ENCODE peak calls at places on chromosomes 6 and 20, in six cellular contexts. P is mesothelial cell of epicardium, U is H1, E is MCF 10A, H is Calu3, A is GM23338. V is an unnamed sample.

GRCh38 chr6:39543117-39543516 is 182.1 kb downstream of the KIF6 start:
- DNase-seq in P (no peak), U (no peak), E (no peak), H (no peak), A (no peak), V (no peak)

GRCh38 chr6:40999498-41000070 is 39.4 kb downstream of the UNC5CL start:
- DNase-seq in P (no peak), U (peak; percentile 53), E (peak; percentile 50), H (peak; percentile 62), A (peak; percentile 84), V (no peak)

GRCh38 chr6:154433477-154434241 is 76.8 kb downstream of the CNKSR3 start:
- DNase-seq in P (no peak), U (no peak), E (no peak), H (no peak), A (peak; percentile 36), V (no peak)

GRCh38 chr6:75204222-75204958 is 1.5 kb downstream of the COL12A1 start:
- DNase-seq in P (peak; percentile 73), U (no peak), E (peak; percentile 91), H (peak; percentile 80), A (peak; percentile 92), V (peak; percentile 48)

GRCh38 chr6:1313364-1313754 is 1.5 kb downstream of the FOXQ1 start:
- DNase-seq in P (no peak), U (no peak), E (no peak), H (peak; percentile 33), A (peak; percentile 52), V (no peak)

GRCh38 chr20:50269111-50270033 is 78.7 kb downstream of the CEBPB start:
- DNase-seq in P (no peak), U (no peak), E (no peak), H (no peak), A (no peak), V (no peak)

GRCh38 chr6:134640975-134641429 is 308.9 kb downstream of the ALDH8A1 start:
- DNase-seq in P (peak; percentile 64), U (peak; percentile 9), E (peak; percentile 95), H (peak; percentile 75), A (peak; percentile 79), V (peak; percentile 41)

GRCh38 chr6:88376759-88377387 is 210.7 kb upstream of the CNR1 start:
- DNase-seq in P (no peak), U (no peak), E (peak; percentile 67), H (no peak), A (no peak), V (no peak)

GRCh38 chr6:4010682-4011081 is 68.3 kb downstream of the FAM217A start:
- DNase-seq in P (no peak), U (no peak), E (no peak), H (no peak), A (no peak), V (no peak)

GRCh38 chr6:43150051-43150751 is 20.9 kb upstream of the SRF start:
- DNase-seq in P (no peak), U (no peak), E (no peak), H (no peak), A (no peak), V (peak; percentile 100)

GRCh38 chr20:44222969-44223368 is 12.4 kb upstream of the OSER1 start:
- DNase-seq in P (no peak), U (no peak), E (no peak), H (no peak), A (peak; percentile 79), V (no peak)

GRCh38 chr6:82954937-82955577 is 110.6 kb downstream of the UBE3D start:
- DNase-seq in P (no peak), U (no peak), E (no peak), H (no peak), A (no peak), V (no peak)

GRCh38 chr20:32997431-32997830 is 6.8 kb downstream of the SUN5 start:
- DNase-seq in P (no peak), U (no peak), E (no peak), H (no peak), A (no peak), V (no peak)

GRCh38 chr20:32999603-33000250 is 4.5 kb downstream of the SUN5 start:
- DNase-seq in P (no peak), U (no peak), E (no peak), H (no peak), A (no peak), V (no peak)

GRCh38 chr20:32992015-32992641 is 12.1 kb downstream of the SUN5 start:
- DNase-seq in P (no peak), U (no peak), E (no peak), H (no peak), A (no peak), V (no peak)

GRCh38 chr20:32993484-32994050 is 10.7 kb downstream of the SUN5 start:
- DNase-seq in P (no peak), U (no peak), E (no peak), H (no peak), A (no peak), V (no peak)

GRCh38 chr20:32995802-32996201 is 8.4 kb downstream of the SUN5 start:
- DNase-seq in P (no peak), U (no peak), E (no peak), H (no peak), A (peak; percentile 35), V (no peak)
- TF ChIP-seq CTCF in P (no peak), U (no peak), E (no peak), H (no peak), A (peak; percentile 53), V (no peak)

DNA sequence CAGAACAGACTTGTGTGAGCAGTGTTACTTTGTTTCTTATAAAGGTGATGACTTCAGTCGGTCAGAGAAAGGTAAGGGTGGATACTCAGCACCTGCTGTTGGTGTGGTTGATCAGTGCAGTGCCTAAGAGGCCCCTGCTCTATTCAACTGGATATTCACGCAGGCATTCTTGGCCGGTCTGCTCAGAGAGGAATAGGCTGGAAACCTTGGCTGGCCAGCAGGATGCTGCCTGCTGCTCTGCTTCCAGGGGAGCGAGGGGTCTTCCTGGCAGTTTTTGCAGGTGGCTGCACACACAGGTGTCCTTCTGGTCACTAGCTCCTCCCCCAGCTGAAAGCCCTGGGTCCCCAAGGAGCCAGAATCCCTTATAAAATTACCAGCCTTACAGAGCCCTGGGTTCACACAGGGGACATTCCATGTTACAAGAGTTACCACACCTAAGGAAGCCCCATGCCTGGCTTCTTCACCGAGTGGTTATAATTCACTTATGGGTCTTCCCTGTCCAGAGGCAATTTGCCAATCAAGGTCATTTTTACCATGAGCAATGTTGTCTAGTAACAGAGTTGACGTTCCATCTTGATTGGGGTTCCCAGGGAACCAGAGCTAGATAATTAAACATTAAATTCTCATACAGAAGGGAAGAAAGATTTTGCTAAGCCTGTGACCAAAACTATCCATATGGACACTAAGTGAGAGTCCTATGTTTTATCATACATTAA is 16.4 kb downstream of the SYNJ2 start:
- DNase-seq in P (no peak), U (no peak), E (no peak), H (no peak), A (peak; percentile 48), V (no peak)
- TF ChIP-seq CTCF in P (no peak), U (no peak), E (no peak), H (no peak), A (no peak), V (no peak)

GRCh38 chr6:158026054-158026900 is 44.6 kb downstream of the SYNJ2 start:
- DNase-seq in P (peak; percentile 71), U (no peak), E (peak; percentile 78), H (peak; percentile 93), A (peak; percentile 50), V (no peak)
- TF ChIP-seq CTCF in P (no peak), U (no peak), E (peak; percentile 40), H (peak; percentile 88), A (peak; percentile 67), V (no peak)

DNA sequence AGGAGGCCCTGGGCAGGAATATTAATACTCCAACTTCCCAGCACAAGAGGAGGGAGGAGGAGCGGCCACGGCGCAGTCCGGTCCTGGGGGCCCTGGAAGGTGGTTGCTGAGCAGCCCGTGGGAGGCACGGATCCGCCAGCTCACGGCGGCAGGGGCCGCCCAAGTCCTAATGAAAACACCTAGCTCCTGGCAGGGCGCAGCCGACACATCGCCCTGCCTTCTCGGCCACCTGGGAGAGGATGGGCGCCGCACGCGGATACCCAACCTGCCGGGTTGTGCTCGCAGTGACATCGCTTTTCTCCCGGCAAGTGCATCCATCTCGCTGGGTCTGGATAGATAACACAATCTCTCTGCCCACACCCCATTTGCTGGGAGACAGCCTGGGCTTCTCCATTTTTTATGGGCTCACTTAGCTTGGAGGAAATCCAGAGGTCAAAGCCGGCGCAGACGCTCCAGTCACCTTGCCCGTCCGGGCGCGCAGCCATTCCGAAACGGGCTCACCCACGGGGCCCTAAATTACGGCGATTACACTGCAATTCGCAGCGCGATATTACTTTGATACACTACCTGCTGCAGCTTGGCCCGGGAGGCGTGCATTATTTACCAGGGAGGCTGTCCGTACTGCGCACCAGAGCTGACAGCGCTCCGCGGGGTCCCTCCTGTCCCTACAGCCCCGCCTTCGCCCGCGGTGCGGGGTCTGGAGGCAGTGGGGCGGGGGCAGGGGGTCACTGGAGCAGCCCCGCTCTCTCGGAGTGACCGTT is 36.2 kb upstream of the CCDC167 start:
- DNase-seq in P (peak; percentile 49), U (no peak), E (no peak), H (peak; percentile 51), A (peak; percentile 64), V (no peak)
- TF ChIP-seq CTCF in P (no peak), U (peak; percentile 17), E (no peak), H (no peak), A (no peak), V (peak; percentile 14)

GRCh38 chr6:132728616-132729015 is 14.8 kb upstream of the VNN1 start:
- DNase-seq in P (no peak), U (no peak), E (no peak), H (no peak), A (peak; percentile 65), V (no peak)
- TF ChIP-seq CTCF in P (no peak), U (peak; percentile 16), E (no peak), H (no peak), A (peak; percentile 41), V (peak; percentile 6)

GRCh38 chr6:131784561-131784960 is 23.3 kb upstream of the ENPP1 start:
- DNase-seq in P (no peak), U (no peak), E (no peak), H (no peak), A (no peak), V (no peak)

GRCh38 chr6:131779304-131779703 is 28.5 kb upstream of the ENPP1 start:
- DNase-seq in P (no peak), U (no peak), E (no peak), H (no peak), A (no peak), V (no peak)

GRCh38 chr6:131780600-131780999 is 27.2 kb upstream of the ENPP1 start:
- DNase-seq in P (no peak), U (no peak), E (no peak), H (no peak), A (peak; percentile 17), V (no peak)

GRCh38 chr6:131781717-131782116 is 26.1 kb upstream of the ENPP1 start:
- DNase-seq in P (no peak), U (no peak), E (no peak), H (no peak), A (no peak), V (no peak)

GRCh38 chr6:131782764-131783163 is 25.1 kb upstream of the ENPP1 start:
- DNase-seq in P (no peak), U (no peak), E (peak; percentile 23), H (peak; percentile 43), A (peak; percentile 21), V (no peak)
- TF ChIP-seq CTCF in P (no peak), U (no peak), E (no peak), H (peak; percentile 31), A (peak; percentile 25), V (peak; percentile 21)

DNA sequence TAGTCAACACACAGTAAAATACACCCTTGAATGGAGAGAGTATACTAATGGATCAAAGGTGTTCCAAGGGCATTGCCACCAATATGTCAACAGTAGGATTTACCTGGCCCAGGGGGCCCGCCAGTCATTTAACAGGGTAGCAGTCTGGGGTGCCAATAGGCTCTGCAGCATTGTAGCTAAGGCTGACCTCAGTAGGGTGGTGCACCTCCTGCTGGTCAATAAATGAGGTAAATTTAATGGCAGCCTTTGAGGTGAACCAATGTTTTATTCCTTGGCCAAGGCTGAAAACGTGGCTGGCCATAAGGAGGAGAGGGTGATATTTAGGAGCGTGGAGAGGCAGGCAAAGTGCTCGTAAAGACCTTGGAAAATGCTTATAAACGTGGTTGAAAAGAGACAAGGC is 147.2 kb downstream of the RPS12 start:
- DNase-seq in P (no peak), U (no peak), E (peak; percentile 25), H (no peak), A (peak; percentile 52), V (no peak)
- TF ChIP-seq CTCF in P (no peak), U (no peak), E (peak; percentile 12), H (no peak), A (peak; percentile 59), V (no peak)